ENCODE peak calls at places on chromosomes 11 and 22, in six cellular contexts. S is cardiac muscle cell; D is left lobe of liver; T is stimulated activated CD4-positive, alpha-beta T cell treated with anti-CD3 and anti-CD28 coated beads, Interleukin-4, amount 100 ng/mL, for 48 hours; E is HCT116; M is CD8-positive, alpha-beta T cell. K is an unnamed sample.

GRCh38 chr11:76836613-76837291 is 24.0 kb upstream of the ACER3 start:
- DNase-seq in D (no peak), T (no peak), E (no peak), M (no peak), S (no peak), K (no peak)

GRCh38 chr11:112655386-112655785 is 305.8 kb upstream of the NCAM1 start:
- DNase-seq in M (no peak), T (no peak), E (no peak), D (no peak), S (peak), K (no peak)

GRCh38 chr11:16099501-16099900 is 256.8 kb downstream of the SOX6 start:
- DNase-seq in M (no peak), S (no peak), D (no peak), E (no peak), T (no peak), K (no peak)

GRCh38 chr11:76782526-76783293 is 446 bp upstream of the TSKU start:
- DNase-seq in D (peak), E (peak), M (no peak), T (peak), S (peak), K (peak)

GRCh38 chr22:36022162-36022561 is 6.5 kb downstream of the RBFOX2 start:
- DNase-seq in T (no peak), E (no peak), D (no peak), M (no peak), S (peak), K (no peak)

GRCh38 chr11:1100417-1101245 is 26.0 kb downstream of the MUC2 start:
- DNase-seq in E (no peak), T (no peak), S (no peak), M (no peak), D (no peak), K (no peak)

GRCh38 chr22:46072981-46073682 is 77.2 kb upstream of the PPARA start:
- DNase-seq in T (no peak), S (no peak), E (no peak), M (no peak), D (no peak), K (no peak)

GRCh38 chr11:114027396-114027795 is 32.1 kb upstream of the ZBTB16 start:
- DNase-seq in T (no peak), E (no peak), S (no peak), M (no peak), D (no peak), K (no peak)

GRCh38 chr11:115179647-115180046 is 324.6 kb downstream of the CADM1 start:
- DNase-seq in E (no peak), D (no peak), M (no peak), S (no peak), T (no peak), K (no peak)

GRCh38 chr11:48210052-48210451 is 6.6 kb upstream of the OR4B1 start:
- DNase-seq in E (no peak), T (no peak), D (no peak), S (peak), M (no peak), K (no peak)

GRCh38 chr11:69892237-69892985 is 73.2 kb upstream of the FGF3 start:
- DNase-seq in M (no peak), D (no peak), T (no peak), S (no peak), E (no peak), K (peak)

GRCh38 chr22:20429254-20430100 is 8.1 kb downstream of the SCARF2 start:
- DNase-seq in T (peak), D (no peak), S (no peak), E (no peak), M (peak), K (peak)

GRCh38 chr11:73493838-73494598 is 103.9 kb downstream of the FAM168A start:
- DNase-seq in S (peak), T (no peak), M (no peak), E (peak), D (no peak), K (no peak)

GRCh38 chr11:125084057-125084416 is 20.9 kb downstream of the SLC37A2 start:
- DNase-seq in T (no peak), S (no peak), M (peak), E (no peak), D (no peak), K (no peak)

GRCh38 chr11:103881518-103882070 is 154.8 kb upstream of the DDI1 start:
- DNase-seq in D (no peak), T (no peak), E (no peak), M (no peak), S (no peak), K (no peak)

GRCh38 chr11:48013269-48013901 is 33.0 kb downstream of the PTPRJ start:
- DNase-seq in T (no peak), M (peak), D (peak), E (no peak), S (no peak), K (no peak)

GRCh38 chr11:107780775-107781174 is 68.9 kb upstream of the SLN start:
- DNase-seq in S (peak), T (no peak), M (no peak), D (no peak), E (no peak), K (no peak)

GRCh38 chr11:125874556-125875124 is 12.8 kb upstream of the HYLS1 start:
- DNase-seq in T (peak), D (no peak), S (peak), M (peak), E (peak), K (no peak)

GRCh38 chr22:41271787-41272186 is 14.2 kb downstream of the RANGAP1 start:
- DNase-seq in D (no peak), T (no peak), E (no peak), S (no peak), M (no peak), K (no peak)

GRCh38 chr11:126747315-126747714 is 253.3 kb downstream of the KIRREL3 start:
- DNase-seq in E (no peak), S (no peak), M (no peak), D (no peak), T (no peak), K (no peak)

GRCh38 chr22:38927033-38927789 is 30.2 kb upstream of the APOBEC3A start:
- DNase-seq in E (peak), M (peak), S (peak), T (peak), D (no peak), K (no peak)

GRCh38 chr22:28976588-28976987 is 85.0 kb downstream of the C22orf31 start:
- DNase-seq in M (no peak), S (peak), D (no peak), T (no peak), E (peak), K (no peak)

GRCh38 chr11:45926001-45926401 is 3.5 kb downstream of the LARGE2 start:
- DNase-seq in T (no peak), S (no peak), M (no peak), E (no peak), D (no peak), K (no peak)

GRCh38 chr22:28774378-28774777 is 1.9 kb downstream of the CCDC117 start:
- DNase-seq in T (no peak), M (no peak), D (no peak), S (no peak), E (no peak), K (no peak)

GRCh38 chr22:29339381-29340235 is 24.1 kb upstream of the RASL10A start:
- DNase-seq in M (no peak), T (no peak), S (no peak), E (no peak), D (no peak), K (no peak)

GRCh38 chr22:27698830-27699229 is 102.7 kb downstream of the MN1 start:
- DNase-seq in M (no peak), D (no peak), E (no peak), T (no peak), S (no peak), K (no peak)

GRCh38 chr22:17130199-17130598 is 9.0 kb upstream of the TMEM121B start:
- DNase-seq in M (no peak), T (no peak), S (no peak), D (no peak), E (no peak), K (no peak)

GRCh38 chr11:62554377-62554776 is 7.8 kb upstream of the AHNAK start:
- DNase-seq in T (no peak), E (no peak), S (no peak), M (no peak), D (no peak), K (no peak)

GRCh38 chr11:12693485-12694181 is 19.4 kb downstream of the TEAD1 start:
- DNase-seq in S (peak), M (no peak), T (no peak), E (peak), D (peak), K (no peak)

GRCh38 chr22:19991645-19992451 is 24.8 kb downstream of the ARVCF start:
- DNase-seq in D (no peak), M (no peak), E (no peak), T (no peak), S (no peak), K (no peak)

GRCh38 chr22:47035443-47035881 is 273.0 kb downstream of the TBC1D22A start:
- DNase-seq in T (no peak), S (no peak), D (no peak), M (no peak), E (no peak), K (no peak)

GRCh38 chr11:60005360-60005759 is 11.6 kb upstream of the OOSP4B start:
- DNase-seq in S (no peak), E (no peak), M (no peak), D (no peak), T (no peak), K (no peak)

GRCh38 chr11:13928566-13929251 is 33.8 kb upstream of the SPON1 start:
- DNase-seq in T (no peak), D (no peak), M (no peak), E (no peak), S (peak), K (no peak)

GRCh38 chr11:47185305-47186075 is 744 bp downstream of the PACSIN3 start:
- DNase-seq in S (peak), T (no peak), D (peak), M (no peak), E (no peak), K (no peak)

GRCh38 chr11:15969281-15969680 is 387.1 kb downstream of the SOX6 start:
- DNase-seq in E (no peak), T (no peak), S (peak), D (peak), M (no peak), K (peak)

GRCh38 chr11:129911298-129911697 is 15.9 kb upstream of the NFRKB start:
- DNase-seq in D (no peak), E (no peak), S (peak), M (no peak), T (no peak), K (no peak)

K was measured in CMK.